ENCODE peak calls at places on chromosomes 6 and 20, in five cellular contexts. A is nephron progenitor cell, F is fibroblast of lung, R is PC-9, Y is HFFc6. V is an unnamed sample.

GRCh38 chr6:37675100-37675499 is 22.6 kb downstream of the MDGA1 start:
- DNase-seq in R (no peak), F (no peak), A (no peak), Y (no peak), V (no peak)

GRCh38 chr6:117616971-117617765 is 14.9 kb upstream of the GOPC start:
- DNase-seq in R (no peak), A (no peak), F (no peak), Y (no peak), V (no peak)

GRCh38 chr20:59783020-59784010 is 150.1 kb downstream of the SYCP2 start:
- DNase-seq in Y (no peak), F (peak), R (peak), A (peak), V (peak)

GRCh38 chr6:47009583-47009982 is 32.5 kb downstream of the ADGRF1 start:
- DNase-seq in A (no peak), F (no peak), Y (no peak), R (no peak), V (no peak)

GRCh38 chr6:56699066-56699654 is 56.5 kb upstream of the DST start:
- DNase-seq in F (peak), Y (peak), R (no peak), A (no peak), V (no peak)

GRCh38 chr6:3509326-3509725 is 52.5 kb upstream of the SLC22A23 start:
- DNase-seq in A (no peak), Y (peak), R (no peak), F (no peak), V (no peak)

GRCh38 chr20:39190666-39191570 is 228.8 kb downstream of the DHX35 start:
- DNase-seq in F (no peak), Y (peak), R (peak), A (no peak), V (no peak)

GRCh38 chr20:973785-974194 is 28.3 kb downstream of the RSPO4 start:
- DNase-seq in Y (peak), R (peak), A (no peak), F (peak), V (no peak)

GRCh38 chr6:16148498-16148897 is 19.6 kb downstream of the MYLIP start:
- DNase-seq in Y (no peak), F (no peak), R (no peak), A (no peak), V (no peak)

GRCh38 chr6:109252261-109253041 is 129.8 kb downstream of the CD164 start:
- DNase-seq in R (peak), F (no peak), A (no peak), Y (no peak), V (no peak)

GRCh38 chr6:134956032-134956431 is 6.1 kb upstream of the ALDH8A1 start:
- DNase-seq in R (no peak), A (no peak), F (no peak), Y (no peak), V (no peak)

GRCh38 chr6:98823428-98823827 is 10.9 kb upstream of the POU3F2 start:
- DNase-seq in Y (no peak), R (no peak), F (no peak), A (no peak), V (no peak)

GRCh38 chr6:50047026-50047425 is 2.7 kb downstream of the DEFB112 start:
- DNase-seq in F (no peak), Y (no peak), A (no peak), R (no peak), V (no peak)

GRCh38 chr6:108165714-108166663 is at the start of gene NR2E1:
- DNase-seq in Y (no peak), R (no peak), F (peak), A (peak), V (no peak)

GRCh38 chr20:58555078-58555765 is 40.0 kb upstream of the APCDD1L start:
- DNase-seq in F (peak), R (peak), A (no peak), Y (peak), V (peak)

GRCh38 chr6:90584636-90585255 is 2.1 kb downstream of the MAP3K7 start:
- DNase-seq in A (no peak), R (no peak), F (no peak), Y (peak), V (no peak)

GRCh38 chr6:26025047-26025893 is 62.0 kb upstream of the HFE start:
- DNase-seq in Y (peak), A (no peak), R (peak), F (peak), V (no peak)

GRCh38 chr20:57464642-57465211 is 60.2 kb downstream of the CTCFL start:
- DNase-seq in A (no peak), Y (peak), F (no peak), R (peak), V (no peak)

GRCh38 chr6:30192076-30192475 is 21.1 kb downstream of the TRIM26 start:
- DNase-seq in F (no peak), R (no peak), A (no peak), Y (no peak), V (no peak)

GRCh38 chr6:85403331-85404015 is 46.4 kb upstream of the NT5E start:
- DNase-seq in R (peak), Y (peak), A (no peak), F (peak), V (no peak)

GRCh38 chr6:1027109-1027794 is 284.6 kb upstream of the FOXQ1 start:
- DNase-seq in A (no peak), F (peak), R (no peak), Y (peak), V (peak)

GRCh38 chr6:141265748-141266647 is 866.7 kb upstream of the GJE1 start:
- DNase-seq in F (peak), A (no peak), Y (no peak), R (no peak), V (no peak)

GRCh38 chr6:113875470-113875869 is 18.3 kb downstream of the MARCKS start:
- DNase-seq in Y (peak), A (no peak), F (peak), R (no peak), V (no peak)

GRCh38 chr6:26020291-26020982 is 57.8 kb downstream of the TRIM38 start:
- DNase-seq in Y (peak), R (peak), A (peak), F (peak), V (peak)

GRCh38 chr6:129659590-129660345 is 50.2 kb downstream of the ARHGAP18 start:
- DNase-seq in R (no peak), A (no peak), F (no peak), Y (no peak), V (no peak)

GRCh38 chr6:56693246-56693607 is 50.5 kb upstream of the DST start:
- DNase-seq in A (no peak), R (no peak), F (peak), Y (peak), V (peak)

GRCh38 chr6:56542367-56543331 is 100.0 kb downstream of the DST start:
- DNase-seq in A (peak), F (peak), R (peak), Y (peak), V (peak)

GRCh38 chr20:400451-401275 is 7.4 kb upstream of the RBCK1 start:
- DNase-seq in A (no peak), Y (no peak), R (no peak), F (no peak), V (no peak)

DNA sequence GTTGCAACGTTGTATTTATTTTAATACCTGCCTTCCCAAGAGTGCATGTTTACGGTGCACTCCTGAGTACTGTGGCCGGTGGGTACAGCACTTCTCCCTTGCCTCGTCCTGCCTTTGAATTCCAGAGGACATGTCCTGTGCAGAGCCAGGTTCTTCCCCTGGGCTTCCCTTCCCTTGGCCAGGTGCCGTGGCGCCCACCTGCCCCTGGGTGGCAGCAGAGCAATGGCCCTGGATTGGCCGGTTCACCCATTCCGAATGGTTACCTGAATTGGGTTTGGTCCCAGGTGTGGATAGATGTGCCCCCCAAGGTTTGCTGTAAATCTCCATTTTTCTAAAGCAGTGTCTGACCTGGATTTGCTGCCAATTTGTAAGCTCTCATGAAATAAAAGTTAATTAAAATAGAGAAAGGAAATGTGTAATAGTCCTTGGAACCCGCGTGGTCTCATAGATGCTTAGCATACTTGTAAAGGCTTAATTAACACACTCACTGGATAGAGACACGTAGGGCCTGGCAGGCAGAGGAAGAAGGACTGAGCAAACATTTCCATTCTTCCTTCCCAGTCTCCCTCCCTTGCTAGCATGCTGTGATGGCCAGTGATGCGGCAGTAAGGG is 40.6 kb downstream of the DTD1 start:
- DNase-seq in Y (no peak), A (peak), F (no peak), R (no peak), V (no peak)
- TF ChIP-seq CTCF in Y (peak), A (peak), F (peak), R (peak), V (peak)

GRCh38 chr6:100719883-100720682 is 161.0 kb downstream of the ASCC3 start:
- DNase-seq in F (peak), R (no peak), A (no peak), Y (peak), V (no peak)
- TF ChIP-seq CTCF in F (peak), R (peak), A (peak), Y (peak), V (peak)

GRCh38 chr20:6530916-6531315 is 236.6 kb upstream of the BMP2 start:
- DNase-seq in F (no peak), Y (no peak), R (no peak), A (no peak), V (no peak)

GRCh38 chr20:6524305-6524704 is 243.2 kb upstream of the BMP2 start:
- DNase-seq in Y (no peak), R (no peak), F (no peak), A (no peak), V (no peak)

GRCh38 chr20:6530254-6530653 is 237.2 kb upstream of the BMP2 start:
- DNase-seq in F (peak), Y (no peak), A (no peak), R (no peak), V (no peak)

DNA sequence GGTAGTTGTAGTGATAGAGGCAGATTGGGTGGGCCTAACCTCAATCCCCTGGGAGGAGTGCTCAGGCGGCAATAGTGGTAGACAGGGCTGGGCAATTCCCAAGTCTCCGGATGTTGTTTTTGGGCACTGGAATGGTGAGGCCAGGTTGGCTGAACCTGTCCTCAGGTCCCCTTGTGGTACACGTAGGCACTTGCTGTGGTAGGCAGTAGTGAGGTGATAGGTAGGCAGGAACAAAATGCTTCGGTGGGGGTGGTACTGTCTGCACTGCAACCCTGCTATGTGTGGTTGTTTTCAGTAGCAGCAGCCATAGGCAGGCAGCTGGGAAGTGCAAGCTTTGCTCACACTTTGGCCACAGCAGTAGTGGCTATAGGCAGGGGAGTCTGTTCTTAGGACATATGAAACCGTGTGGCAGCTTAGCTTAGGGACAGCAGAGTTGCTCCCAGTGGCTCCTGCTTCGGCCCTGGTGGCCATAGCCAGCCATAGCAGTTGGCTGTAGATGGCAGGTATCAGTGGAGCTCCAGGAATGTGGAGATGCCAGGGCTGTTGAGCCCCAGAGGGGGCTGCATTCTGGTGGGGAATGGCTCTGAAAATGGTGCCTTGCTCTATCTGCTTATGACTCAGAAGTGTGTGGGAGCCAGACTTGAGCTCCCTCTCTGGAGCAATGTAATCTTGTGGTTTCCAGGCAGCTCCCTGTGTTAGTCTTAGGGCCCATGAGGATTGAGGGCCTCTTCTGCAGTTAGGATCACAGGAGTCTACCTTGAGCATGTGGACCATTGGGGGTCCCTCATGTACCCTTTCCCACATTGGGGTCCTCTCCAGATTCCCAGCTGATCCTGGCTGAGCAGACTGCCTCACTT is 241.8 kb upstream of the BMP2 start:
- DNase-seq in A (no peak), R (no peak), Y (no peak), F (no peak), V (no peak)
- TF ChIP-seq CTCF in A (no peak), R (no peak), Y (no peak), F (no peak), V (no peak)

DNA sequence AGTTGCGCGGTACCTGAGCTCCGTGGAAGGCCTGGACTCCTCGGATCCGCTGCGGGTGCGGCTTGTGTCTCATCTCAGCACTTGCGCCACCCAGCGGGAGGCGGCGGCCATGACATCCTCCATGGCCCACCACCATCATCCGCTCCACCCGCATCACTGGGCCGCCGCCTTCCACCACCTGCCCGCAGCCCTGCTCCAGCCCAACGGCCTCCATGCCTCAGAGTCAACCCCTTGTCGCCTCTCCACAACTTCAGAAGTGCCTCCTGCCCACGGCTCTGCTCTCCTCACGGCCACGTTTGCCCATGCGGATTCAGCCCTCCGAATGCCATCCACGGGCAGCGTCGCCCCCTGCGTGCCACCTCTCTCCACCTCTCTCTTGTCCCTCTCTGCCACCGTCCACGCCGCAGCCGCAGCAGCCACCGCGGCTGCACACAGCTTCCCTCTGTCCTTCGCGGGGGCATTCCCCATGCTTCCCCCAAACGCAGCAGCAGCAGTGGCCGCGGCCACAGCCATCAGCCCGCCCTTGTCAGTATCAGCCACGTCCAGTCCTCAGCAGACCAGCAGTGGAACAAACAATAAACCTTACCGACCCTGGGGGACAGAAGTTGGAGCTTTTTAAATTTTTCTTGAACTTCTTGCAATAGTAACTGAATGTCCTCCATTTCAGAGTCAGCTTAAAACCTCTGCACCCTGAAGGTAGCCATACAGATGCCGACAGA is 9.9 kb downstream of the HEY2 start:
- DNase-seq in F (no peak), A (peak), Y (no peak), R (no peak), V (no peak)
- TF ChIP-seq CTCF in F (no peak), A (peak), Y (peak), R (no peak), V (no peak)

V was measured in AG09319.